ENCODE peak calls at places on chromosomes 11 and 22, in six cellular contexts. One of them, this sample, is unnamed.

GRCh38 chr11:124313131-124313530 is 618 bp downstream of the OR8D1 start:
- DNase-seq in SK-N-SH: no peak
- DNase-seq in Peyer's patch: no peak
- DNase-seq in glutamatergic neuron: no peak
- DNase-seq in nephron progenitor cell: no peak
- DNase-seq in left lung: no peak
- DNase-seq in this sample: no peak

GRCh38 chr22:49930596-49931412 is 12.4 kb downstream of the CRELD2 start:
- DNase-seq in nephron progenitor cell: no peak
- DNase-seq in SK-N-SH: peak; percentile 74
- DNase-seq in left lung: no peak
- DNase-seq in glutamatergic neuron: no peak
- DNase-seq in Peyer's patch: peak; percentile 93
- DNase-seq in this sample: peak; percentile 89

GRCh38 chr11:74347381-74347780 is 35.9 kb upstream of the P4HA3 start:
- DNase-seq in SK-N-SH: no peak
- DNase-seq in Peyer's patch: no peak
- DNase-seq in glutamatergic neuron: no peak
- DNase-seq in nephron progenitor cell: no peak
- DNase-seq in left lung: no peak
- DNase-seq in this sample: no peak

GRCh38 chr11:65586676-65587075 is 8.9 kb downstream of the KCNK7 start:
- DNase-seq in nephron progenitor cell: peak; percentile 52
- DNase-seq in SK-N-SH: peak; percentile 75
- DNase-seq in glutamatergic neuron: no peak
- DNase-seq in Peyer's patch: no peak
- DNase-seq in left lung: no peak
- DNase-seq in this sample: no peak

GRCh38 chr11:68584097-68584496 is 100.2 kb upstream of the GAL start:
- DNase-seq in glutamatergic neuron: peak; percentile 76
- DNase-seq in SK-N-SH: peak; percentile 55
- DNase-seq in nephron progenitor cell: peak; percentile 72
- DNase-seq in left lung: no peak
- DNase-seq in Peyer's patch: peak; percentile 69
- DNase-seq in this sample: no peak

GRCh38 chr11:59997800-59998199 is 19.2 kb upstream of the OOSP4B start:
- DNase-seq in left lung: no peak
- DNase-seq in glutamatergic neuron: no peak
- DNase-seq in SK-N-SH: no peak
- DNase-seq in nephron progenitor cell: no peak
- DNase-seq in Peyer's patch: no peak
- DNase-seq in this sample: no peak

GRCh38 chr11:102794382-102794781 is 3.6 kb downstream of the MMP1 start:
- DNase-seq in SK-N-SH: peak; percentile 15
- DNase-seq in left lung: no peak
- DNase-seq in Peyer's patch: no peak
- DNase-seq in glutamatergic neuron: no peak
- DNase-seq in nephron progenitor cell: peak; percentile 6
- DNase-seq in this sample: no peak

GRCh38 chr22:45686004-45686403 is 14.4 kb downstream of the ATXN10 start:
- DNase-seq in Peyer's patch: no peak
- DNase-seq in left lung: no peak
- DNase-seq in glutamatergic neuron: no peak
- DNase-seq in SK-N-SH: no peak
- DNase-seq in nephron progenitor cell: no peak
- DNase-seq in this sample: no peak

GRCh38 chr11:57513911-57514537 is 1.5 kb downstream of the SLC43A1 start:
- DNase-seq in glutamatergic neuron: peak; percentile 42
- DNase-seq in left lung: peak; percentile 89
- DNase-seq in SK-N-SH: peak; percentile 72
- DNase-seq in Peyer's patch: peak; percentile 66
- DNase-seq in nephron progenitor cell: peak; percentile 53
- DNase-seq in this sample: no peak

GRCh38 chr11:225734-226453 is 10.2 kb downstream of the SIRT3 start:
- DNase-seq in Peyer's patch: peak; percentile 44
- DNase-seq in glutamatergic neuron: no peak
- DNase-seq in SK-N-SH: no peak
- DNase-seq in nephron progenitor cell: no peak
- DNase-seq in left lung: no peak
- DNase-seq in this sample: no peak

GRCh38 chr11:120894207-120894989 is 129.5 kb upstream of the TBCEL start:
- DNase-seq in Peyer's patch: no peak
- DNase-seq in left lung: no peak
- DNase-seq in SK-N-SH: peak; percentile 30
- DNase-seq in nephron progenitor cell: no peak
- DNase-seq in glutamatergic neuron: no peak
- DNase-seq in this sample: no peak

DNA sequence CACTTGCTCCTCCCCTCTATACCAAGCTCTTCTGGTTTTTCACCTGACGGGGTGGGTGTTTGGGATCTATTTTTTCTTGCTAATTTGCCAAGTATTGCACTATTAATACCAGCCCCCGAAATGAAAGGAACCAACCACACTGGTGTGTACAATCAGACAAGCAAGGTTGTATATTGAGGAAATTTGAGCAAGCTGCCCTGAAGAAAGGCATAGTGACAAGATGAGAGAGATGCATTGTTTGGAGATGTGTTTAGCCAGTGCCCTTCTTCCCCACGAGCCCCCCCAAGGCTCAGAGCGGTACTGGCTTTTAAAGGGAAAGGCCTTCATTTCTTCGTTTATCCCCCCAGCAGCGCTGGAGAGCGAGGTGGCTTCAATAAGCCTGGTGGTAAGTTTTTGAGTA is 15.2 kb upstream of the GAS2L1 start:
- DNase-seq in SK-N-SH: peak; percentile 30
- DNase-seq in left lung: no peak
- DNase-seq in glutamatergic neuron: no peak
- DNase-seq in Peyer's patch: no peak
- DNase-seq in nephron progenitor cell: no peak
- DNase-seq in this sample: no peak
- TF ChIP-seq CTCF in SK-N-SH: no peak
- TF ChIP-seq CTCF in left lung: no peak
- TF ChIP-seq CTCF in glutamatergic neuron: no peak
- TF ChIP-seq CTCF in Peyer's patch: no peak
- TF ChIP-seq CTCF in nephron progenitor cell: no peak
- TF ChIP-seq CTCF in this sample: no peak

GRCh38 chr11:123137496-123138270 is 57.4 kb downstream of the CLMP start:
- DNase-seq in SK-N-SH: peak; percentile 85
- DNase-seq in Peyer's patch: peak; percentile 73
- DNase-seq in left lung: peak; percentile 83
- DNase-seq in nephron progenitor cell: peak; percentile 70
- DNase-seq in glutamatergic neuron: peak; percentile 76
- DNase-seq in this sample: peak; percentile 63
- TF ChIP-seq CTCF in SK-N-SH: peak; percentile 39
- TF ChIP-seq CTCF in Peyer's patch: no peak
- TF ChIP-seq CTCF in left lung: no peak
- TF ChIP-seq CTCF in nephron progenitor cell: no peak
- TF ChIP-seq CTCF in glutamatergic neuron: no peak
- TF ChIP-seq CTCF in this sample: no peak

GRCh38 chr11:118996926-118997626 is 862 bp upstream of the CENATAC start:
- DNase-seq in glutamatergic neuron: no peak
- DNase-seq in Peyer's patch: no peak
- DNase-seq in nephron progenitor cell: no peak
- DNase-seq in SK-N-SH: peak; percentile 66
- DNase-seq in left lung: no peak
- DNase-seq in this sample: no peak
- TF ChIP-seq CTCF in glutamatergic neuron: peak; percentile 38
- TF ChIP-seq CTCF in Peyer's patch: no peak
- TF ChIP-seq CTCF in nephron progenitor cell: no peak
- TF ChIP-seq CTCF in SK-N-SH: peak; percentile 47
- TF ChIP-seq CTCF in left lung: no peak
- TF ChIP-seq CTCF in this sample: peak; percentile 41

GRCh38 chr11:15073361-15074205 is at the start of gene CALCB:
- DNase-seq in SK-N-SH: peak; percentile 83
- DNase-seq in nephron progenitor cell: peak; percentile 4
- DNase-seq in left lung: peak; percentile 74
- DNase-seq in Peyer's patch: no peak
- DNase-seq in glutamatergic neuron: peak; percentile 68
- DNase-seq in this sample: no peak

GRCh38 chr11:15071556-15072255 is 1.7 kb upstream of the CALCB start:
- DNase-seq in Peyer's patch: no peak
- DNase-seq in SK-N-SH: no peak
- DNase-seq in glutamatergic neuron: no peak
- DNase-seq in nephron progenitor cell: no peak
- DNase-seq in left lung: peak; percentile 75
- DNase-seq in this sample: no peak

GRCh38 chr11:15074206-15075161 is 1.1 kb downstream of the CALCB start:
- DNase-seq in glutamatergic neuron: peak; percentile 93
- DNase-seq in left lung: peak; percentile 91
- DNase-seq in nephron progenitor cell: peak; percentile 93
- DNase-seq in Peyer's patch: peak; percentile 94
- DNase-seq in SK-N-SH: peak; percentile 83
- DNase-seq in this sample: no peak

GRCh38 chr11:15072551-15073143 is 746 bp upstream of the CALCB start:
- DNase-seq in left lung: peak; percentile 57
- DNase-seq in glutamatergic neuron: no peak
- DNase-seq in Peyer's patch: no peak
- DNase-seq in nephron progenitor cell: no peak
- DNase-seq in SK-N-SH: peak; percentile 8
- DNase-seq in this sample: no peak

DNA sequence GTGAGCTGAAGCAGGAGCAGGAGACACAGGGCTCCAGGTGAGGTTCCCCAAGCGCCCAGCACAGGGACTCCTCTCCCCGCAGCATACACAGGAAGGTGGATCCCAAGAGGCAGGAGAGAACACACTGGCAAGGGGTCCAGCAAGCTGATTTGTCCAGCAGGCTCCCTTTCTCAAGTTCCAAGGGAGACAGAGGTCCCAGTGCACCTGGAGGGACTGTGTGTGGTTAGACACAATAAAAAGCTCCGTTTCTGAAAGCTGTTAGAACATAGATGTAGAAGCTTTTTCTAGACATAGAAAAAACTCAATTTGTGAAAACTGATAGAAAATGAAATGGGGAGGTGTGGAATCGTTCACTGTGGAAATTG is 1.8 kb downstream of the CALCB start:
- DNase-seq in glutamatergic neuron: no peak
- DNase-seq in SK-N-SH: no peak
- DNase-seq in nephron progenitor cell: no peak
- DNase-seq in left lung: no peak
- DNase-seq in Peyer's patch: no peak
- DNase-seq in this sample: no peak
- TF ChIP-seq CTCF in glutamatergic neuron: no peak
- TF ChIP-seq CTCF in SK-N-SH: no peak
- TF ChIP-seq CTCF in nephron progenitor cell: no peak
- TF ChIP-seq CTCF in left lung: no peak
- TF ChIP-seq CTCF in Peyer's patch: no peak
- TF ChIP-seq CTCF in this sample: peak; percentile 43

GRCh38 chr22:42303304-42304020 is 33.0 kb upstream of the TCF20 start:
- DNase-seq in left lung: no peak
- DNase-seq in SK-N-SH: no peak
- DNase-seq in Peyer's patch: peak; percentile 68
- DNase-seq in nephron progenitor cell: no peak
- DNase-seq in glutamatergic neuron: no peak
- DNase-seq in this sample: no peak
- TF ChIP-seq CTCF in left lung: no peak
- TF ChIP-seq CTCF in SK-N-SH: no peak
- TF ChIP-seq CTCF in Peyer's patch: no peak
- TF ChIP-seq CTCF in nephron progenitor cell: no peak
- TF ChIP-seq CTCF in glutamatergic neuron: no peak
- TF ChIP-seq CTCF in this sample: no peak

DNA sequence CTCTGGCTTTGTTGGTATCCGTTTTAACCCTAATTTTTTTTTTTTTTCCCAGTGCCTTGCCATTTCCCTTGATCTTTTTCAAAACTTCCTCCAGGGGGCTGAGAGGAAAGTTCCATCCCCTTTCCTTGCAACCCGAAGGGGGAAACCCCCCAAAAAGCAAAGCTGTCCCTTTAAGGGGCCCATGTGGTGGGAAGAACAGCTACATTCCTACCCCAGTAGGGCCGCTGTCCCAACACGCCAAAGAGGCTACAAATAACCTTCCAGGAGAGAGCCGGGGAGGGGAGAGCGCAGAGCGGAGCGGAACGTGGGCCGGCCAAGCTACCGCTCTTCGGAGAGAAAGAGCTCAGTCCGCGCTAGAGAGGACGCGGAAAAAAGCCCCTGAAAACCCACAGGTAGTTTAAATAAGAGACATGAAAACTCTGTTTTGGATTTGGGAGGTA is 1.7 kb downstream of the LRP4 start:
- DNase-seq in left lung: peak; percentile 80
- DNase-seq in Peyer's patch: peak; percentile 63
- DNase-seq in SK-N-SH: peak; percentile 81
- DNase-seq in glutamatergic neuron: peak; percentile 52
- DNase-seq in nephron progenitor cell: peak; percentile 69
- DNase-seq in this sample: no peak
- TF ChIP-seq CTCF in left lung: no peak
- TF ChIP-seq CTCF in Peyer's patch: no peak
- TF ChIP-seq CTCF in SK-N-SH: peak; percentile 51
- TF ChIP-seq CTCF in glutamatergic neuron: no peak
- TF ChIP-seq CTCF in nephron progenitor cell: no peak
- TF ChIP-seq CTCF in this sample: peak; percentile 15

DNA sequence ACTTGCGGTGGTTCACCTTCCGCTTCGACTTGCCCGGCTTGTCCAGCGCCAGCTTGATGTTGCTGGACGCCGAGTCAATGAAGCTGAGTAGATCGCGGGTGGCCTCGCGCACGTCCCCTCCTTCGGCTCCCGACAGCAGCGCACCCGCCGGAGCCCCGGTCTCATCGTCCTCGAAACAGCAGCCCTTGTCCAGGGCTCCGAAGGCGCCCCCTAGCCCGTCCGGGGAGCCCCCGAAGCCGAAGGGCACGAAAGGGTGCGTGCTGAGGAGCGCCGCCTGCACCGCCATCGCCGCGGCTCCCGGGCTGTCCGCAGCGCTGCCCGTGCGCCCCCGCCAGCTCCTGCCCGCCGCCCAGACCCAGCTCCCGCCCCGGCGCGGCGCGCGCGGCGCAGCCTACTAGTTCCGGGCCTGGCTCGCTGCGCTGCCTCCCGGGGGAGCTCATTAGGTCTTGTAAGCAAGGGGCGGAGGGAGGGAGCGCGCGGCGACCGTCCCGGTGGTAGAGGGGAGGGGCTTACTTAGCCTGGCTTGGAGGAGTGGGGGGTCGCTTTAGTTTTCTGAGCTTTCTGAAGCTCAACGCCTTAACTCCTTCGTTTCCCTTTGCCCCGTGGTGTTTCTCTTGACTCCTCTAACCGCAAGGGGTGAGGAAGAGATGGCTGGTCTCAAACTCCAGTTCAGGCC is at the start of gene FAM181B:
- DNase-seq in Peyer's patch: peak; percentile 48
- DNase-seq in SK-N-SH: peak; percentile 89
- DNase-seq in left lung: peak; percentile 84
- DNase-seq in nephron progenitor cell: peak; percentile 88
- DNase-seq in glutamatergic neuron: peak; percentile 87
- DNase-seq in this sample: no peak
- TF ChIP-seq CTCF in Peyer's patch: no peak
- TF ChIP-seq CTCF in SK-N-SH: no peak
- TF ChIP-seq CTCF in left lung: no peak
- TF ChIP-seq CTCF in nephron progenitor cell: no peak
- TF ChIP-seq CTCF in glutamatergic neuron: no peak
- TF ChIP-seq CTCF in this sample: no peak

GRCh38 chr22:46738961-46739870 is 1.2 kb upstream of the CERK start:
- DNase-seq in glutamatergic neuron: peak; percentile 43
- DNase-seq in nephron progenitor cell: peak; percentile 46
- DNase-seq in Peyer's patch: peak; percentile 91
- DNase-seq in left lung: peak; percentile 83
- DNase-seq in SK-N-SH: no peak
- DNase-seq in this sample: peak; percentile 81
- TF ChIP-seq CTCF in glutamatergic neuron: no peak
- TF ChIP-seq CTCF in nephron progenitor cell: no peak
- TF ChIP-seq CTCF in Peyer's patch: no peak
- TF ChIP-seq CTCF in left lung: no peak
- TF ChIP-seq CTCF in SK-N-SH: no peak
- TF ChIP-seq CTCF in this sample: peak; percentile 58